ENCODE peak calls at places on chromosomes 1 and 21, in four cellular contexts. N is endothelial cell of umbilical vein, J is ovary, G is AG04450. S is an unnamed sample. For H3K27me3, the result is how much of the 10 kb centered on the place peaks cover.

GRCh38 chr1:51189421-51190073 is 46.5 kb upstream of the RNF11 start:
- DNase-seq in J (no peak), G (peak), N (peak), S (peak)

GRCh38 chr21:20026517-20026916 is 971.7 kb upstream of the NCAM2 start:
- DNase-seq in J (no peak), N (no peak), G (no peak), S (no peak)

GRCh38 chr1:41429641-41430035 is 54.8 kb downstream of the EDN2 start:
- DNase-seq in N (no peak), J (no peak), G (no peak), S (no peak)

GRCh38 chr1:212915245-212916091 is 34.9 kb upstream of the VASH2 start:
- DNase-seq in G (peak), J (peak), N (peak), S (peak)

GRCh38 chr1:240998441-240999015 is 358.5 kb downstream of the RGS7 start:
- DNase-seq in N (no peak), G (no peak), J (no peak), S (no peak)

GRCh38 chr1:84541679-84542078 is 32.6 kb downstream of the CTBS start:
- DNase-seq in J (no peak), G (no peak), N (no peak), S (no peak)

GRCh38 chr1:226128487-226129075 is 58.0 kb downstream of the ACBD3 start:
- DNase-seq in J (no peak), G (no peak), N (no peak), S (peak)

GRCh38 chr1:30256911-30257310 is 466.5 kb downstream of the MATN1 start:
- DNase-seq in G (no peak), J (no peak), N (no peak), S (no peak)

GRCh38 chr1:225660544-225660946 is 7.6 kb upstream of the ENAH start:
- DNase-seq in J (no peak), G (no peak), N (no peak), S (no peak)

GRCh38 chr1:219657186-219657585 is 44.3 kb upstream of the ZC3H11B start:
- DNase-seq in J (no peak), G (no peak), N (no peak), S (no peak)

GRCh38 chr1:28087614-28088167 is 719 bp downstream of the EYA3 start:
- DNase-seq in N (peak), J (no peak), G (no peak), S (no peak)

DNA sequence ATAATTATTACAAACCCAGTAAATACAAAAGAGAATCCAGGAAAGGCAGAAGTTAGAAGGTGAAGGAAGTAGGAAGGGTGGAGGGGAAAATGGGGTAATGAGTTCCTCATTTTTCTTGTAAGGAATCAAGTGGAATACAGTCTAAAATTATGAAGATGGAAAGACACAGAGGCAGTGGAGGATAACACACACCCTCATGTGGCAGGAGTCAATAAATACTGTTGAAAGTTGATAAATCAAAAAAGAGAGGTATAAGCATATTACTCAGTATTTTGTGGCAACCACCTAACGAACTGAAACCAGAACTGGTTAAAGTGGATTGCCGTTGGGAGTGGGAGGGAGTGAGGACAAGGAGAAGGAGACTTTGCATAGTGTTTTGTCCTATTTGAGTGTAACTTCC is 78.6 kb upstream of the SLC44A3 start:
- DNase-seq in G (no peak), J (no peak), N (no peak), S (no peak)
- H3K27ac ChIP-seq in G (no peak), J (no peak), N (no peak), S (no peak)

GRCh38 chr1:39646232-39647081 is 7.0 kb upstream of the HEYL start:
- DNase-seq in J (peak), G (peak), N (no peak), S (peak)
- TF ChIP-seq CTCF in J (no peak), G (no peak), N (no peak), S (no peak)

GRCh38 chr1:20399606-20400180 is 86.3 kb downstream of the CAMK2N1 start:
- DNase-seq in G (no peak), J (no peak), N (no peak), S (no peak)
- H3K27me3 ChIP-seq in G (under half), J (under half), N (under half), S (under half)

GRCh38 chr1:6106321-6106731 is 60.6 kb downstream of the KCNAB2 start:
- DNase-seq in N (no peak), J (no peak), G (no peak), S (no peak)

GRCh38 chr1:6108937-6109636 is 63.4 kb downstream of the KCNAB2 start:
- DNase-seq in N (peak), G (no peak), J (no peak), S (peak)

GRCh38 chr1:6106977-6107376 is 61.3 kb downstream of the KCNAB2 start:
- DNase-seq in G (no peak), J (no peak), N (no peak), S (no peak)

GRCh38 chr1:6108476-6108875 is 62.8 kb downstream of the KCNAB2 start:
- DNase-seq in N (no peak), G (no peak), J (no peak), S (no peak)

GRCh38 chr1:6107409-6108356 is 62.0 kb downstream of the KCNAB2 start:
- DNase-seq in N (no peak), G (no peak), J (no peak), S (no peak)
- H3K27ac ChIP-seq in N (no peak), G (no peak), J (no peak), S (no peak)

GRCh38 chr1:195714248-195714647 is 894.0 kb downstream of the KCNT2 start:
- DNase-seq in N (no peak), J (no peak), G (peak), S (no peak)

GRCh38 chr1:195715652-195716051 is 892.6 kb downstream of the KCNT2 start:
- DNase-seq in G (no peak), N (no peak), J (no peak), S (no peak)

GRCh38 chr1:195721210-195721971 is 886.8 kb downstream of the KCNT2 start:
- DNase-seq in N (no peak), J (no peak), G (no peak), S (no peak)

DNA sequence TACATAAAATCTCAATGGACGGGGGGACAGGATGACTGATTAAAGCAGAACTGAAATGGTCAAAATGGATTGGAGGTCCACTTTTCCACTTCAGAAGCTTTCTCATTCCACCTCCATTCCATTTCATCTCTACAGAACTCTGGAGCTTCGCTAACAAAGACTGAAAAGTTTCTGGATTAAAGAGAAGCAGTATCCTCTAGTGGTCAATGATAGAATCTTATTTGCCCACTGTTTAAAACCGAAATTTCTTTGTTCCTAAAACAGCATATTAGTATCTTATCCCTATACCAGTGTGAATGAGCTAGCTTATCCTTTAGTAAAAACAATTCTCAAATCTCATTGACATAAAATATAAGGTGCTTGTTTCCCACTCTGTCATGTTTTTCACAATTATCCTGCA is 890.6 kb downstream of the KCNT2 start:
- DNase-seq in J (no peak), G (no peak), N (no peak), S (no peak)
- TF ChIP-seq CTCF in J (no peak), G (peak), N (no peak), S (peak)

GRCh38 chr1:179575497-179576314 is at the start of gene NPHS2:
- DNase-seq in J (no peak), N (no peak), G (no peak), S (no peak)
- H3K27me3 ChIP-seq in J (under half), N (under half), G (under half), S (under half)

S was measured in brain microvascular endothelial cell.